ENCODE peak calls at places on chromosome 19, in eight cellular contexts. D is A549, L is cardiac muscle cell, S is AG04450, H is progenitor cell of endocrine pancreas, V is astrocyte, G is psoas muscle, E is tibial nerve. J is an unnamed sample.

GRCh38 chr19:43553656-43554055 is 20.7 kb downstream of the ZNF575 start:
- DNase-seq in L (no peak), H (no peak), V (no peak), S (no peak), D (no peak), G (no peak), E (no peak), J (no peak)

GRCh38 chr19:32362318-32362691 is 16.9 kb downstream of the ZNF507 start:
- DNase-seq in E (no peak), V (no peak), L (no peak), G (no peak), H (no peak), D (peak), S (no peak), J (no peak)

GRCh38 chr19:18939163-18939562 is 1.9 kb downstream of the HOMER3 start:
- DNase-seq in S (no peak), V (no peak), L (no peak), H (no peak), G (no peak), E (no peak), D (no peak), J (no peak)

GRCh38 chr19:5352229-5352763 is 11.7 kb upstream of the PTPRS start:
- DNase-seq in H (no peak), G (no peak), V (peak), S (no peak), D (peak), L (peak), E (no peak), J (no peak)

GRCh38 chr19:57620673-57621348 is 6.8 kb downstream of the ZNF134 start:
- DNase-seq in S (no peak), L (peak), G (no peak), D (peak), V (peak), H (no peak), E (no peak), J (no peak)

GRCh38 chr19:39557791-39558622 is 18.0 kb upstream of the EID2 start:
- DNase-seq in G (no peak), D (no peak), S (no peak), E (no peak), H (no peak), L (peak), V (no peak), J (no peak)

GRCh38 chr19:13334801-13335481 is 171.3 kb downstream of the CACNA1A start:
- DNase-seq in E (no peak), S (no peak), G (no peak), V (no peak), L (no peak), H (no peak), D (peak), J (no peak)

GRCh38 chr19:5369962-5370367 is 29.4 kb upstream of the PTPRS start:
- DNase-seq in H (peak), D (peak), S (no peak), V (no peak), E (no peak), L (peak), G (peak), J (peak)

GRCh38 chr19:480016-480855 is 16.1 kb upstream of the MADCAM1 start:
- DNase-seq in L (peak), E (peak), H (peak), S (no peak), V (no peak), D (peak), G (peak), J (peak)

GRCh38 chr19:575527-576506 is 3.4 kb downstream of the BSG start:
- DNase-seq in D (no peak), V (peak), L (peak), G (peak), H (no peak), E (no peak), S (no peak), J (no peak)

GRCh38 chr19:2081873-2082810 is 14.0 kb downstream of the MOB3A start:
- DNase-seq in E (no peak), L (no peak), D (no peak), H (no peak), S (no peak), V (no peak), G (no peak), J (no peak)

GRCh38 chr19:18895828-18896341 is at the start of gene CERS1:
- DNase-seq in S (no peak), H (no peak), D (no peak), E (no peak), G (no peak), V (no peak), L (no peak), J (peak)

GRCh38 chr19:12802267-12803106 is 618 bp downstream of the THSD8 start:
- DNase-seq in S (no peak), V (no peak), G (peak), H (no peak), E (no peak), L (peak), D (no peak), J (no peak)

GRCh38 chr19:14412436-14413071 is 6.6 kb downstream of the DDX39A start:
- DNase-seq in E (no peak), V (no peak), G (no peak), H (no peak), L (no peak), S (no peak), D (no peak), J (no peak)

GRCh38 chr19:49534632-49535385 is 7.0 kb downstream of the RCN3 start:
- DNase-seq in S (no peak), G (no peak), V (no peak), L (no peak), D (no peak), H (no peak), E (no peak), J (no peak)
- TF ChIP-seq CTCF in S (no peak), G (no peak), V (no peak), L (no peak), D (no peak), H (no peak), E (no peak), J (no peak)

DNA sequence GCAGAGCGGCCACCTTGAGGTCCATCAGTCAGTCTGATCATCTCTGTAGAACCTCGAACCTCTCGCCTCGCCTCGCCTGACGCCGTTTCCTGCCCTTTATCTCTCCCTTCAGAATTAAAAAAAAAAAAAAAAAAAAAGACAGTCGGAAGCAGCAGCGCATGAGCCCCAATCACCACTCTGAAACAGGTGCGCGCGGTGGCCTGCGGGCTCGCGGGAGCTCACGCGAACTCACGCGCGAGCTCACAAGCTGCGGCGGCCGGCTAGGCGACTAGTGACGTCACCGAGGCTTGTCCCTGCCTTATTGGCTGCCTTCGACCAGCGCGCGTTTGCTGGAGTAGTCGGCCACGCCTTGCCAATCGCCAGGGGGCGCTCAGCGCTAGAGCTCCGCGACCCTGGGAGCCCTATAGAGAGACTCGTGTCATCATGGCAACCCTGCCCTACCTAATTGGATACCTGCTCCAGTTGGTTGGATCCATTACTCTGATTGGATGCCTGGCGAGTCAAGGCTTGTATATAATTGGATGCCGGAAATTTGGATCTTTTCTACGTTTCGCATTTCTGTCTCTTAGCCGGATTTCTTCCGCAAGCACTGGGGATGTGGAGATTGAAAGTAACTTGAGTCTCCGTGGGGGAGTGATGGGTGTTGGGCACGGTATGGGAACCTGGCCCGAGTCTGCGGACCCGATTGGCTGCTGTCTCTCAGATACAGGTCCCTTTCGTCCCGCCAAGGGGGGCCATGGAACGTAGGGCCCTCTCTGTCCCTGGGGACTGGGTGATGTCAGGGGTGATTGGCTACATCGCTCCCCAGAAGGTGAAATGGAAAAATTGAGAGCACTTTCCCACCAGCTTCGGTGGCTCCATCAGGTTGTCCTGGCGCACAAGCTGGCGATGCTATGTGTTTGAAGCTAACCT is 31.6 kb downstream of the SYT3 start:
- DNase-seq in V (peak), D (peak), L (peak), G (peak), S (peak), E (no peak), H (peak), J (peak)
- TF ChIP-seq CTCF in V (peak), D (peak), L (peak), G (no peak), S (peak), E (no peak), H (peak), J (peak)

DNA sequence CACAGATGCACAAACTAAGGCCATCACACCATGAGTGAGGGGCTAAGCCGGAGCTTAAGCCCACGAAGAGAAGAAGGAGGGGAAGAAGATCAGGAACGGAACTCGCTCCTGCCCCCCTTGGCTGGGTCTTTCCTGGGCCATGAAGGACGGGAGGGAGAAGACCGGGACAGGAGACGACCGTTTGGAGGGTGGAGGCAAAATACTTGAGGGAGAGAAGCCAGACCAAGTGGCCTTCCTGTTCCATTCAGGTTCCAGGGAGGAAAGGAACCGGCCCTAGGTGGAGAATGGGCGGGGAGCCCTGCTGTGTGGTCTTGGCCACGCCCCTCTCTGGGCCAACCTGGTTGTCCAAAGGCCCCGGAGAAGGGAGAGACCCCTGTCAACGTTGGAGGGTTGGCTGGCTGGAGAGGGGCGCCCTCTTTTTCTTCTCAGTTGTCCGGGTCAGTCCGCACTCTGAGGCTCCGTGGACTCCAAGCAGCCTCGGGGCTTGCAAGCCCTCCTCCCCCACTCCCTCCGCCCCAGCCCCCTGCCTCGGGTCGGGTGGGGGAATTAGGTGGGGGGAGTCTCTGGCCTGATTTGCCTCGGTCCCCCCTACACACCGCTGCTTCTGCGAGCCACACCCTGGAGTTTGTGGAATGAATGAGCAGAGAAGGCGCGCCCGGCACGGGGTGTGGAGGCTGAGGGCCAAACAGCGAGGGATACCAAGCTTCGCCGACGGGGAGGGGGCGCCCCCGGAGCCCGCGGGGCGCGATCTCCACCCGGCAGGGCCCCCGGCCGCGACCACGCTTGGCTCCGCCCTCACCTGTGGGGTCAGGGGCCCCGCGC is 771 bp downstream of the FBN3 start:
- DNase-seq in D (peak), S (no peak), G (no peak), E (no peak), H (peak), V (no peak), L (no peak), J (peak)
- TF ChIP-seq CTCF in D (no peak), S (no peak), G (no peak), E (no peak), H (peak), V (no peak), L (no peak), J (no peak)

DNA sequence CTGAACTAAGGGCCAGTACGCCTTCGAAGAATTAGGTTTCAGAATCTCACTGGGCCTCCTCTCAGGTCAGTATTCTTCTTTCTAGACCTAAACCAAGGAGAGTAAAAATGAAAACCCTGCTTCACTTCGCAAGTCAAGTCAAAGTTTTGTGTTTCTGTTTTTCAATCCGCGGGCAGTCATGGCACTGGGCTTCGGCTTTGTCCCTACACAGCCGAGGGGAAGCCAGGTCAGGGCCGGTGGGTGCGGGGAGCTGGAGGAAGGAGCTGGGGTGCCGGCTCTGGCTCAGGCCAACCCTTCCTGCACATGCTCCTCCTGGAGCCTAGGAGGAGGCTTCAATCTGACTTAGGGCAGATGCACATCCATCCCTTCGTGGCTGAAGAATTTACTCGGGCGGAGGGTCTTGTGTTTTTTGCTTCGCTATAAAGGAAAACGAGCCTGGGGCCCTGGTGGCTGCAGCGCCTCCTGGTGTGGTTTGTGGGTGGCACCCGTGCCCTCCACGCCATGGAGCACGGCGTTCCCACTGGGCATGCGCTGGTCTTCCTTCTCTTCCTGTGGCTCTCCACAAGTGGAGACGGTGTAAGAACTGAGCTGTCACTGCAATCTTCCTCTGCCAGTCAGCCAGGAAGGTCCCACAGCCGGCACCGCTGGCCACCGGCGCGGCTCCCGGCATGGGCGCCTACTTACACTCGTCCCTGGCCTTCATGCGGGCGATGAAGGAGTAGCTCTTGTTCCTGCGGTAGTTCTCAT is 22.5 kb downstream of the C19orf44 start:
- DNase-seq in H (no peak), D (no peak), G (no peak), V (no peak), E (no peak), L (no peak), S (no peak), J (no peak)
- TF ChIP-seq CTCF in H (peak), D (no peak), G (no peak), V (no peak), E (no peak), L (peak), S (no peak), J (no peak)

DNA sequence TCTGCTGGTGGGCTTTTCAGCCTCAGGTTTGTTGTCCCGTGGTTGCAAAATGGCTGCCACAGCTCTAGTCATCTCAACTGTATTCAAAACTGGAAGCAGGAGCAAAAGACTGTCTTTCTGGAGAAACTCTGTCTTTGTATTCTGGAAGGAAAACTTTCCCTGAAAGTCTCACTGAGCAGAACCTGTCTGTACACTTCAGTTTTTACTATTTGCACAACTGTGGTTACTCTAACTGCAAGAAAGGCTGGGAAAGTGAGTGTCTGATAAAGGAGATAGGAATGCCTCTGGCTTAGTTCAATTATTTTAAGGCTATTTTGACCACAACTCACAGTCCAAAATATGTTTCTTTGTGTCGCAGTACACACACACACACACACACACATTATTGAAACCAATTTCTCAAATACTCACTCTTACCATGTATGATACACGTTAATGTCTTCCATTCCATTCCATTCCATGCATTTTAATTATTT is 49.7 kb upstream of the EHD2 start:
- DNase-seq in G (no peak), S (peak), D (peak), H (no peak), E (no peak), V (peak), L (peak), J (no peak)
- TF ChIP-seq CTCF in G (no peak), S (no peak), D (no peak), H (no peak), E (no peak), V (no peak), L (no peak), J (no peak)

GRCh38 chr19:17340302-17340870 is 3.0 kb downstream of the GTPBP3 start:
- DNase-seq in V (no peak), D (peak), L (no peak), S (no peak), H (no peak), G (peak), E (peak), J (no peak)
- TF ChIP-seq CTCF in V (no peak), D (no peak), L (no peak), S (no peak), H (no peak), G (no peak), E (no peak), J (no peak)

GRCh38 chr19:3519126-3519525 is 13.0 kb downstream of the FZR1 start:
- DNase-seq in S (no peak), D (no peak), V (no peak), L (no peak), H (no peak), G (no peak), E (no peak), J (no peak)

GRCh38 chr19:3518231-3518630 is 12.1 kb downstream of the FZR1 start:
- DNase-seq in V (no peak), G (no peak), H (no peak), D (no peak), L (no peak), S (no peak), E (no peak), J (no peak)

GRCh38 chr19:3518669-3519068 is 12.6 kb downstream of the FZR1 start:
- DNase-seq in D (no peak), G (no peak), S (no peak), H (no peak), V (no peak), E (no peak), L (no peak), J (no peak)

GRCh38 chr19:3521104-3521445 is 15.0 kb downstream of the FZR1 start:
- DNase-seq in L (no peak), E (no peak), D (no peak), S (no peak), V (no peak), H (no peak), G (no peak), J (no peak)

DNA sequence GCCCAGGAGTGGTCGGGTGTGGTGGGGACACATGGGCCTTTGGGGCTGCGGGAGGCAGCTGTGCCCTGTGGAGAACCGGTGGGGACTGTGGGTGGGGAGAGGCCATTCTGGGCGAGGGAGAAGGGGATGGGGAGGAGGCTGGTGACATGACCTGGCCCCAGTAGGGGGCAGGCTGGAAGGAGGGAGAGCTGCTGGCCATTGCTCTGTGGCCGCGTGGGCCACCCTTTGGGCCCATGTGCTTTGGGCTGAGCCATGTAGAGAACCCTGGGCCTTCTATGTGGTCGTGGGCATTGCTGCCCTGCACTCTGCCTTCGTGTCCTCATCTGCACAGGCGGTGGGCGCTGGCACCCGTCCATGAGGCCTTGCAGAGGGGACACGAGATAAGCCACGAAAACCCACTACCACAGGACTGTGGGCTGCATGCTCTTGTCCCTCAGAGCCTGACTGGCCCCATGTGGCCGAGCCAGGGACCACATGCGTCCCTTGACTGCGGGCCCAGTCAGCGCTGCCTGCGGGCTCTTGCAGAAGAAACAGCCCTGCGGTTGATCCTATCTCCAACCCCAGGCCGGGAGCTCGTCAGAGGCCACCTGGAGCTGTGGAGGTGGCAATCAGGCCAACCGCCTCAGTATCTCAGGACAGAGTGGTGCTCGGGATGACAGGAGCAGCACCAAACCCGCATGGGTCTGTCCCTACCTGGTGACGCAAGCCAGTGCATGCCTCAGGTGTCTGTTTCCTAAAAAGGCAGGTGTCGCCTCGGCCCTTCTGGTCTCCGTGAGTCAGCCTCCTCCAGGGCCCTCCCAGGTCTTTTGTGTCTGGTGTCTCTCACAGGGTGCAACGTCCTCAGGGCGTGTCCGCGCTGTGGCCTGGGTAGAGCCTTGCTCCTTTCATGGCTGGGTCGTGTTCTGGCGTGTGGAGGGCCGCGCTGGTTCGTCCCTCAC is 14.3 kb downstream of the FZR1 start:
- DNase-seq in D (no peak), H (no peak), S (no peak), V (no peak), E (no peak), L (no peak), G (no peak), J (peak)
- TF ChIP-seq CTCF in D (no peak), H (peak), S (no peak), V (no peak), E (no peak), L (no peak), G (no peak), J (no peak)

GRCh38 chr19:46573679-46574522 is 27.2 kb upstream of the CALM3 start:
- DNase-seq in S (no peak), D (no peak), G (no peak), H (no peak), V (no peak), E (no peak), L (no peak), J (no peak)

GRCh38 chr19:46574533-46574932 is 26.6 kb upstream of the CALM3 start:
- DNase-seq in L (peak), V (peak), D (no peak), G (no peak), S (no peak), H (no peak), E (no peak), J (no peak)

GRCh38 chr19:46571495-46571894 is 29.6 kb upstream of the CALM3 start:
- DNase-seq in S (no peak), G (no peak), D (peak), L (peak), V (no peak), E (no peak), H (no peak), J (peak)
- TF ChIP-seq CTCF in S (peak), G (no peak), D (peak), L (no peak), V (no peak), E (no peak), H (peak), J (no peak)